ENCODE peak calls at places on chromosomes 3 and 15, in six cellular contexts. One of them, this sample, is unnamed.
A peak's percentile ranks its signal among the peaks of the same experiment; 100 is the strongest.

GRCh38 chr15:53976844-53977392 is 1.3 kb upstream of the UNC13C start:
- DNase-seq in esophagus squamous epithelium: no peak
- DNase-seq in uterus: no peak
- DNase-seq in Panc1: no peak
- DNase-seq in bronchial epithelial cell: peak; percentile 7
- DNase-seq in heart right ventricle: peak; percentile 2
- DNase-seq in this sample: no peak

GRCh38 chr3:142278451-142278850 is 53.1 kb upstream of the GK5 start:
- DNase-seq in bronchial epithelial cell: no peak
- DNase-seq in uterus: no peak
- DNase-seq in heart right ventricle: no peak
- DNase-seq in Panc1: no peak
- DNase-seq in esophagus squamous epithelium: no peak
- DNase-seq in this sample: no peak

GRCh38 chr3:146505496-146505895 is 36.1 kb upstream of the PLSCR2 start:
- DNase-seq in Panc1: no peak
- DNase-seq in esophagus squamous epithelium: no peak
- DNase-seq in heart right ventricle: no peak
- DNase-seq in uterus: no peak
- DNase-seq in bronchial epithelial cell: no peak
- DNase-seq in this sample: no peak

GRCh38 chr15:75672646-75673425 is 25.1 kb downstream of the SNX33 start:
- DNase-seq in bronchial epithelial cell: peak; percentile 81
- DNase-seq in esophagus squamous epithelium: no peak
- DNase-seq in heart right ventricle: peak; percentile 50
- DNase-seq in Panc1: no peak
- DNase-seq in uterus: no peak
- DNase-seq in this sample: no peak

GRCh38 chr3:172161390-172161789 is 122.0 kb downstream of the FNDC3B start:
- DNase-seq in esophagus squamous epithelium: no peak
- DNase-seq in bronchial epithelial cell: no peak
- DNase-seq in Panc1: no peak
- DNase-seq in heart right ventricle: no peak
- DNase-seq in uterus: no peak
- DNase-seq in this sample: no peak

GRCh38 chr15:72685925-72686794 is at the start of the genes BBS4 and HIGD2B:
- DNase-seq in Panc1: peak; percentile 78
- DNase-seq in esophagus squamous epithelium: no peak
- DNase-seq in uterus: peak; percentile 76
- DNase-seq in bronchial epithelial cell: peak; percentile 81
- DNase-seq in heart right ventricle: peak; percentile 87
- DNase-seq in this sample: peak; percentile 90

GRCh38 chr3:22371592-22372291 is 620.7 kb upstream of the ZNF385D start:
- DNase-seq in Panc1: no peak
- DNase-seq in uterus: no peak
- DNase-seq in heart right ventricle: peak; percentile 8
- DNase-seq in esophagus squamous epithelium: no peak
- DNase-seq in bronchial epithelial cell: no peak
- DNase-seq in this sample: no peak

GRCh38 chr15:100809151-100809550 is 70.5 kb upstream of the ALDH1A3 start:
- DNase-seq in esophagus squamous epithelium: no peak
- DNase-seq in uterus: no peak
- DNase-seq in heart right ventricle: no peak
- DNase-seq in bronchial epithelial cell: peak; percentile 68
- DNase-seq in Panc1: no peak
- DNase-seq in this sample: no peak

GRCh38 chr15:77292924-77293558 is 126.9 kb downstream of the PEAK1 start:
- DNase-seq in bronchial epithelial cell: no peak
- DNase-seq in Panc1: no peak
- DNase-seq in uterus: no peak
- DNase-seq in esophagus squamous epithelium: no peak
- DNase-seq in heart right ventricle: no peak
- DNase-seq in this sample: no peak

GRCh38 chr3:66035763-66036477 is 2.8 kb downstream of the MAGI1 start:
- DNase-seq in bronchial epithelial cell: no peak
- DNase-seq in Panc1: no peak
- DNase-seq in esophagus squamous epithelium: no peak
- DNase-seq in heart right ventricle: no peak
- DNase-seq in uterus: no peak
- DNase-seq in this sample: no peak

GRCh38 chr3:56879453-56880224 is 77.9 kb upstream of the ARHGEF3 start:
- DNase-seq in bronchial epithelial cell: peak; percentile 50
- DNase-seq in heart right ventricle: no peak
- DNase-seq in esophagus squamous epithelium: no peak
- DNase-seq in uterus: no peak
- DNase-seq in Panc1: no peak
- DNase-seq in this sample: no peak

GRCh38 chr15:56205061-56205876 is 38.4 kb downstream of the RFX7 start:
- DNase-seq in Panc1: no peak
- DNase-seq in uterus: no peak
- DNase-seq in heart right ventricle: no peak
- DNase-seq in esophagus squamous epithelium: no peak
- DNase-seq in bronchial epithelial cell: peak; percentile 81
- DNase-seq in this sample: no peak

GRCh38 chr15:101541501-101542292 is 52.2 kb upstream of the PCSK6 start:
- DNase-seq in bronchial epithelial cell: no peak
- DNase-seq in Panc1: no peak
- DNase-seq in esophagus squamous epithelium: no peak
- DNase-seq in heart right ventricle: no peak
- DNase-seq in uterus: no peak
- DNase-seq in this sample: no peak

GRCh38 chr15:64502537-64502936 is 42.2 kb downstream of the ZNF609 start:
- DNase-seq in uterus: no peak
- DNase-seq in heart right ventricle: no peak
- DNase-seq in esophagus squamous epithelium: no peak
- DNase-seq in Panc1: no peak
- DNase-seq in bronchial epithelial cell: peak; percentile 22
- DNase-seq in this sample: no peak

GRCh38 chr3:12292770-12293169 is 3.9 kb downstream of the PPARG start:
- DNase-seq in heart right ventricle: no peak
- DNase-seq in esophagus squamous epithelium: no peak
- DNase-seq in uterus: no peak
- DNase-seq in bronchial epithelial cell: no peak
- DNase-seq in Panc1: no peak
- DNase-seq in this sample: no peak
- H3K27me3 ChIP-seq in heart right ventricle: no peaks in the 10 kb centered on the region
- H3K27me3 ChIP-seq in esophagus squamous epithelium: peaks cover 11% of the 10 kb centered on the region
- H3K27me3 ChIP-seq in uterus: no peaks in the 10 kb centered on the region
- H3K27me3 ChIP-seq in bronchial epithelial cell: no peaks in the 10 kb centered on the region
- H3K27me3 ChIP-seq in Panc1: no peaks in the 10 kb centered on the region
- H3K27me3 ChIP-seq in this sample: no peaks in the 10 kb centered on the region

DNA sequence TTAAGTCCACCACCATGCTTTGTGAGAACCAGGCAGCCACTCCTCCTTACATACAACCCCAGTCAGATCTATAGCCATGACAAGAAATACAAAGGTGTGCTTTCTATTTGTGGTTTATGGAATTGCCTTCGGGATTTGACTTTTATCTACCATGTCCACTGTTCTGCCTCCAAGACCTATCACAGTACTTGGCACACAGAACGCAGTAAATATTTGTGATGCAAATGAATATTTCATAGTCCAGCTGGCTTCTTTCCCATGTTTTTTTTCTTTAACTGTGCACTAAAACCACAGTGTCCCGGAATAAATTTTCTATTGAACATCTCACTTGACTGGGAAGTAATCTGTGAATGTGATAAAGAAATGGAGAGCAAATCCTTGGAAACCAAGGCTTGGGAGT is 314.7 kb downstream of the RORA start:
- DNase-seq in Panc1: no peak
- DNase-seq in uterus: no peak
- DNase-seq in bronchial epithelial cell: no peak
- DNase-seq in heart right ventricle: no peak
- DNase-seq in esophagus squamous epithelium: no peak
- DNase-seq in this sample: no peak
- H3K27me3 ChIP-seq in Panc1: peaks cover 16% of the 10 kb centered on the region
- H3K27me3 ChIP-seq in uterus: no peaks in the 10 kb centered on the region
- H3K27me3 ChIP-seq in bronchial epithelial cell: peaks cover 4% of the 10 kb centered on the region
- H3K27me3 ChIP-seq in heart right ventricle: no peaks in the 10 kb centered on the region
- H3K27me3 ChIP-seq in esophagus squamous epithelium: no peaks in the 10 kb centered on the region
- H3K27me3 ChIP-seq in this sample: peaks cover 44% of the 10 kb centered on the region

GRCh38 chr15:67660874-67661606 is 118.5 kb downstream of the MAP2K5 start:
- DNase-seq in bronchial epithelial cell: no peak
- DNase-seq in Panc1: no peak
- DNase-seq in uterus: no peak
- DNase-seq in esophagus squamous epithelium: no peak
- DNase-seq in heart right ventricle: no peak
- DNase-seq in this sample: no peak
- H3K27me3 ChIP-seq in bronchial epithelial cell: no peaks in the 10 kb centered on the region
- H3K27me3 ChIP-seq in Panc1: no peaks in the 10 kb centered on the region
- H3K27me3 ChIP-seq in uterus: no peaks in the 10 kb centered on the region
- H3K27me3 ChIP-seq in esophagus squamous epithelium: no peaks in the 10 kb centered on the region
- H3K27me3 ChIP-seq in heart right ventricle: no peaks in the 10 kb centered on the region
- H3K27me3 ChIP-seq in this sample: no peaks in the 10 kb centered on the region

DNA sequence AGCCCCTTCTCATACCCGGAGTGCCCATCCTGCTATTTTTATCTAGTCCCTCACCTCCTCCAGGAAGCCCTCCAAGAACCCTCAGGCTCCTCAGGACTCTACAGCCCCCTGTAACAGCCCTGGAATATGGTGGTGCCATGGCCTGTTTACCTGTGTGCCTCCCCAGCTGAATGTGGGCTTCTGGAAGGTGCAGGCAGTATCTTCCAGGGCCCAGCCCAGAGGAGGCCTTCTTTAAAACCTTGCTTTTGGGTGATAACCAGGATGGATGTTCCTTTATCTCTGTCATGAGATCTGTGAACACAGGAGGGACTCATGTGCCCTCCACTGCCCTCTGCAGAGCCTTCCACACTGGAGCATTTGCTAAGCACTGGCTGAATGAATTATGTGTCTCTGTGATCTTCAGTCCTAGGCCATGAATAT is 36.7 kb upstream of the MRPS22 start:
- DNase-seq in bronchial epithelial cell: no peak
- DNase-seq in heart right ventricle: no peak
- DNase-seq in Panc1: no peak
- DNase-seq in uterus: no peak
- DNase-seq in esophagus squamous epithelium: no peak
- DNase-seq in this sample: no peak
- H3K27me3 ChIP-seq in bronchial epithelial cell: no peaks in the 10 kb centered on the region
- H3K27me3 ChIP-seq in heart right ventricle: no peaks in the 10 kb centered on the region
- H3K27me3 ChIP-seq in Panc1: no peaks in the 10 kb centered on the region
- H3K27me3 ChIP-seq in uterus: no peaks in the 10 kb centered on the region
- H3K27me3 ChIP-seq in esophagus squamous epithelium: no peaks in the 10 kb centered on the region
- H3K27me3 ChIP-seq in this sample: no peaks in the 10 kb centered on the region

GRCh38 chr3:14570089-14570488 is 29.9 kb upstream of the GRIP2 start:
- DNase-seq in uterus: no peak
- DNase-seq in esophagus squamous epithelium: no peak
- DNase-seq in heart right ventricle: no peak
- DNase-seq in bronchial epithelial cell: no peak
- DNase-seq in Panc1: no peak
- DNase-seq in this sample: no peak
- H3K27me3 ChIP-seq in uterus: no peaks in the 10 kb centered on the region
- H3K27me3 ChIP-seq in esophagus squamous epithelium: peaks cover 71% of the 10 kb centered on the region
- H3K27me3 ChIP-seq in heart right ventricle: peaks cover 32% of the 10 kb centered on the region
- H3K27me3 ChIP-seq in bronchial epithelial cell: peaks cover 12% of the 10 kb centered on the region
- H3K27me3 ChIP-seq in Panc1: no peaks in the 10 kb centered on the region
- H3K27me3 ChIP-seq in this sample: no peaks in the 10 kb centered on the region

GRCh38 chr3:46059432-46059831 is 32.1 kb upstream of the XCR1 start:
- DNase-seq in uterus: no peak
- DNase-seq in esophagus squamous epithelium: no peak
- DNase-seq in heart right ventricle: no peak
- DNase-seq in bronchial epithelial cell: no peak
- DNase-seq in Panc1: no peak
- DNase-seq in this sample: no peak

GRCh38 chr3:46061108-46061507 is 33.8 kb upstream of the XCR1 start:
- DNase-seq in bronchial epithelial cell: no peak
- DNase-seq in esophagus squamous epithelium: no peak
- DNase-seq in uterus: no peak
- DNase-seq in Panc1: no peak
- DNase-seq in heart right ventricle: no peak
- DNase-seq in this sample: no peak

GRCh38 chr3:46058981-46059380 is 31.7 kb upstream of the XCR1 start:
- DNase-seq in bronchial epithelial cell: no peak
- DNase-seq in uterus: no peak
- DNase-seq in esophagus squamous epithelium: no peak
- DNase-seq in heart right ventricle: no peak
- DNase-seq in Panc1: no peak
- DNase-seq in this sample: no peak

GRCh38 chr3:46062679-46063078 is 35.4 kb upstream of the XCR1 start:
- DNase-seq in esophagus squamous epithelium: no peak
- DNase-seq in heart right ventricle: no peak
- DNase-seq in Panc1: no peak
- DNase-seq in bronchial epithelial cell: no peak
- DNase-seq in uterus: no peak
- DNase-seq in this sample: no peak

DNA sequence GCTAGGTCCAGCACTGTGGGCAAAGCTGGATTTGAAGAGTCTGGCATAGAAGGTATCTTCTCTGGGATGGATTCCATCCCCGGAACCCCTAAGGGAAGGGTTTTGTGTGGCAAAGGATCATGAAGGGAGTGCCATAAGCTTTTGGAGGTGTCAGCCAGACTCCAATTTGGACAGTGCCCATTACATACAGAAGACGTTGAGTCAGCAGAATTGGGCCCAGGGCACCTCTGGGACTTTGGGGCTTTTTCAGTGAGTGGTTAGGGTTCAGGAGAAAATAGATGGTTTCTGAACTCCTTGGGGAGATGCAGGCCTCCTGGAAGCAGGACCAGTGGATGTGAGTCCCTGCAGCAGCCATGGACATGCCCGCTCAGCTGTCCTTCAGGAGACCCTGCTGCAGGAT is 34.6 kb upstream of the XCR1 start:
- DNase-seq in heart right ventricle: no peak
- DNase-seq in uterus: no peak
- DNase-seq in Panc1: no peak
- DNase-seq in esophagus squamous epithelium: no peak
- DNase-seq in bronchial epithelial cell: no peak
- DNase-seq in this sample: no peak
- H3K27me3 ChIP-seq in heart right ventricle: no peaks in the 10 kb centered on the region
- H3K27me3 ChIP-seq in uterus: no peaks in the 10 kb centered on the region
- H3K27me3 ChIP-seq in Panc1: peaks cover 5% of the 10 kb centered on the region
- H3K27me3 ChIP-seq in esophagus squamous epithelium: peaks cover 55% of the 10 kb centered on the region
- H3K27me3 ChIP-seq in bronchial epithelial cell: peaks cover 11% of the 10 kb centered on the region
- H3K27me3 ChIP-seq in this sample: peaks cover 21% of the 10 kb centered on the region

This sample was measured in HCT116.